ENCODE peak calls at places on chromosomes 16 and 17, in nine cellular contexts. I is transverse colon, Y is memory B cell, V is coronary artery, A is NT2/D1, L is GM04504, W is EH, P is left lobe of liver, D is lung. O is an unnamed sample.

GRCh38 chr16:3056336-3057180 is 8.9 kb upstream of the IL32 start:
- DNase-seq in I (no peak), Y (no peak), V (no peak), A (no peak), L (no peak), W (no peak), P (no peak), D (no peak), O (no peak)

GRCh38 chr17:8153957-8154607 is 1.9 kb upstream of the PER1 start:
- DNase-seq in I (peak; percentile 99), Y (peak; percentile 85), V (peak; percentile 100), A (peak; percentile 88), L (peak; percentile 98), W (peak; percentile 98), P (peak; percentile 100), D (peak; percentile 100), O (peak; percentile 97)

GRCh38 chr17:66459811-66460270 is 157.4 kb downstream of the PRKCA start:
- DNase-seq in I (peak; percentile 44), Y (no peak), V (no peak), A (no peak), L (peak; percentile 92), W (peak; percentile 95), P (peak; percentile 53), D (peak; percentile 58), O (no peak)

GRCh38 chr17:57902800-57903759 is 52.1 kb downstream of the CUEDC1 start:
- DNase-seq in I (peak; percentile 80), Y (no peak), V (peak; percentile 93), A (no peak), L (peak; percentile 80), W (peak; percentile 87), P (peak; percentile 85), D (peak; percentile 94), O (peak; percentile 87)

GRCh38 chr17:2814499-2815341 is 18.5 kb downstream of the RAP1GAP2 start:
- DNase-seq in I (peak; percentile 70), Y (peak; percentile 79), V (no peak), A (no peak), L (no peak), W (no peak), P (no peak), D (peak; percentile 44), O (no peak)

GRCh38 chr17:32268734-32269288 is 3.2 kb downstream of the RHBDL3 start:
- DNase-seq in I (no peak), Y (no peak), V (no peak), A (no peak), L (no peak), W (no peak), P (no peak), D (no peak), O (no peak)

GRCh38 chr16:89522287-89522686 is 14.1 kb downstream of the SPG7 start:
- DNase-seq in I (no peak), Y (no peak), V (no peak), A (no peak), L (no peak), W (no peak), P (no peak), D (no peak), O (no peak)

GRCh38 chr17:21161498-21162393 is 35.0 kb downstream of the DHRS7B start:
- DNase-seq in I (no peak), Y (no peak), V (no peak), A (no peak), L (peak; percentile 89), W (peak; percentile 97), P (no peak), D (no peak), O (no peak)

GRCh38 chr17:49873466-49873865 is 25.6 kb upstream of the TAC4 start:
- DNase-seq in I (no peak), Y (no peak), V (no peak), A (no peak), L (no peak), W (no peak), P (no peak), D (peak; percentile 76), O (no peak)

O was measured in Ammon's horn.